ENCODE peak calls at places on chromosomes 13 and 19, in five cellular contexts. U is hepatocyte, L is left lung, O is Peyer's patch, X is iPS DF 6.9. H is an unnamed sample.
A peak's percentile ranks its signal among the peaks of the same experiment; 100 is the strongest.

GRCh38 chr13:113357529-113357928 is 6.4 kb downstream of the GRTP1 start:
- DNase-seq in U (no peak), X (no peak), O (no peak), L (no peak), H (no peak)

GRCh38 chr19:44554641-44555246 is 25.3 kb upstream of the CEACAM20 start:
- DNase-seq in U (no peak), O (no peak), X (no peak), L (no peak), H (no peak)

GRCh38 chr19:5354403-5354802 is 13.8 kb upstream of the PTPRS start:
- DNase-seq in X (no peak), O (no peak), L (no peak), U (no peak), H (no peak)

GRCh38 chr13:73401769-73402168 is 343.0 kb downstream of the KLF5 start:
- DNase-seq in L (no peak), X (peak; percentile 9), U (no peak), O (no peak), H (no peak)

GRCh38 chr19:6887326-6887725 is at the start of gene ADGRE1:
- DNase-seq in O (no peak), L (no peak), U (no peak), X (no peak), H (no peak)

GRCh38 chr19:38658462-38659306 is 11.2 kb downstream of the ACTN4 start:
- DNase-seq in L (no peak), X (no peak), U (peak; percentile 92), O (no peak), H (no peak)

GRCh38 chr19:1171755-1172352 is 2.2 kb downstream of the SBNO2 start:
- DNase-seq in X (no peak), O (no peak), U (no peak), L (peak; percentile 73), H (no peak)

GRCh38 chr19:47581605-47582319 is 8.8 kb upstream of the ZNF541 start:
- DNase-seq in X (no peak), O (no peak), L (no peak), U (no peak), H (no peak)

GRCh38 chr19:50377051-50377441 is 789 bp downstream of the NR1H2 start:
- DNase-seq in U (no peak), L (no peak), O (peak; percentile 72), X (no peak), H (no peak)

GRCh38 chr19:6577410-6578125 is 13.4 kb downstream of the CD70 start:
- DNase-seq in L (no peak), U (no peak), X (no peak), O (no peak), H (no peak)

GRCh38 chr19:51690359-51691121 is 2.6 kb upstream of the SPACA6 start:
- DNase-seq in U (peak; percentile 90), L (peak; percentile 86), O (peak; percentile 57), X (peak; percentile 33), H (no peak)

GRCh38 chr19:38653028-38653571 is 5.7 kb downstream of the ACTN4 start:
- DNase-seq in O (peak; percentile 73), L (no peak), X (no peak), U (peak; percentile 78), H (no peak)

GRCh38 chr19:50669319-50670101 is 20.3 kb downstream of the C19orf81 start:
- DNase-seq in X (no peak), O (no peak), L (no peak), U (peak; percentile 44), H (no peak)

GRCh38 chr19:2253106-2254051 is 2.8 kb downstream of the JSRP1 start:
- DNase-seq in U (no peak), X (no peak), O (no peak), L (no peak), H (no peak)

GRCh38 chr13:26310470-26310869 is 56.5 kb downstream of the CDK8 start:
- DNase-seq in X (no peak), L (no peak), O (no peak), U (no peak), H (no peak)

GRCh38 chr13:25768726-25769270 is 283.0 kb downstream of the SHISA2 start:
- DNase-seq in U (no peak), L (peak; percentile 55), X (no peak), O (no peak), H (no peak)

GRCh38 chr19:16942583-16942982 is 53.8 kb downstream of the F2RL3 start:
- DNase-seq in X (no peak), U (no peak), O (no peak), L (no peak), H (no peak)

GRCh38 chr13:77674802-77675201 is 22.7 kb upstream of the SLAIN1 start:
- DNase-seq in X (no peak), U (no peak), L (no peak), O (no peak), H (no peak)

GRCh38 chr13:94201022-94201421 is 278.5 kb downstream of the DCT start:
- DNase-seq in U (no peak), O (no peak), L (no peak), X (no peak), H (no peak)
- H3K27ac ChIP-seq in U (no peak overlapping the region), O (no peak overlapping the region), L (no peak overlapping the region), X (no peak overlapping the region), H (no peak overlapping the region)

GRCh38 chr13:109246001-109246400 is 540.4 kb downstream of the IRS2 start:
- DNase-seq in L (no peak), O (no peak), X (no peak), U (no peak), H (no peak)
- H3K27ac ChIP-seq in L (no peak overlapping the region), O (no peak overlapping the region), X (no peak overlapping the region), U (no peak overlapping the region), H (no peak overlapping the region)

DNA sequence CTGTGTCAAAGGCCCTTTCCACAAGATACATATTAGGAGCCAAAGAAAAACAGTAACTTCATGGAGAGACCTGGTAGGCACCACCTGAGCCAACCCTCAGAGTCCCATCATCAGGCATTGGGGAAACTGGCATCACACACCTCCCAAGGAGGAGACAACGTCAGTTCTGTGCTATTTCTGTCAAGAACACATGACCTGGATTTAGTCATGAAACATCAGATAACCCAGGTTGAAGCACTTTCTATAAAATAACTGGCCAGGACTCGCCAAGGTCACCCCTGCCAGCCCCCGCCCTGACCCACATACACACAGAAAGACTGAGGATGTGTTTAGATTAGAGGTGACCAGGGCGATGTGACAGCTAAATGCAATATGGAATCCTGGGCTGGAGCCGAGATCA is 35.6 kb downstream of the COL4A1 start:
- DNase-seq in X (no peak), U (no peak), L (no peak), O (no peak), H (no peak)
- H3K27ac ChIP-seq in X (no peak overlapping the region), U (no peak overlapping the region), L (no peak overlapping the region), O (no peak overlapping the region), H (no peak overlapping the region)

DNA sequence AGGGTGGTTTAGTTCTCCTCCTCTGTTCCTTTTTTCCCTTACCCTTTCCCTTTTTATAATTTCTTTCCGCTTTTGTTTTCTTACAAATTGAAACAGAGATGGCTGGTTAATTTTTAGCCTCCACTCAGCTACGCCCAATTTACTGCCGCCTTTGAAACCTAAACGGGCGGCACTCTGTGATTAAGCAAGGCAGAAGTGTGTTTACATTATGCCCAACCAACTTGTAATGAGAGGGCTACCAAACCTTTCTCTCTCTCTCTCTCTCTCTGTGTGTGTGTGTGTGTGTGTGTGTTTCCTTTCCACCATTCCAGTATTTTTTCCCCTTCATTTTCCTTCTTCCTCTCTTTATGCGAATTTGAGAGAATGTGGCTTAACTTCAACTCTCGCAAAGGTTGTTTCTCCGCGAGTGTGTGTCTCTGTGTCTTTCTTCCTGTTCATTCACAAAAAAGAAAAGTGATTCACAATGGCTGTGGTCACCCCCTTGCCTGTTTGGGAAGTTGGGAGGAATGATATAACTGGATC is 31.3 kb downstream of the NFIX start:
- DNase-seq in X (no peak), U (peak; percentile 46), O (no peak), L (no peak), H (no peak)
- H3K27ac ChIP-seq in X (no peak overlapping the region), U (peak overlapping the region; percentile 11), O (peak overlapping the region; percentile 42), L (peak overlapping the region; percentile 94), H (peak overlapping the region; percentile 85)

GRCh38 chr19:33928458-33928950 is 131.8 kb downstream of the KCTD15 start:
- DNase-seq in O (no peak), U (no peak), X (no peak), L (no peak), H (no peak)
- H3K27ac ChIP-seq in O (no peak overlapping the region), U (no peak overlapping the region), X (no peak overlapping the region), L (no peak overlapping the region), H (no peak overlapping the region)

DNA sequence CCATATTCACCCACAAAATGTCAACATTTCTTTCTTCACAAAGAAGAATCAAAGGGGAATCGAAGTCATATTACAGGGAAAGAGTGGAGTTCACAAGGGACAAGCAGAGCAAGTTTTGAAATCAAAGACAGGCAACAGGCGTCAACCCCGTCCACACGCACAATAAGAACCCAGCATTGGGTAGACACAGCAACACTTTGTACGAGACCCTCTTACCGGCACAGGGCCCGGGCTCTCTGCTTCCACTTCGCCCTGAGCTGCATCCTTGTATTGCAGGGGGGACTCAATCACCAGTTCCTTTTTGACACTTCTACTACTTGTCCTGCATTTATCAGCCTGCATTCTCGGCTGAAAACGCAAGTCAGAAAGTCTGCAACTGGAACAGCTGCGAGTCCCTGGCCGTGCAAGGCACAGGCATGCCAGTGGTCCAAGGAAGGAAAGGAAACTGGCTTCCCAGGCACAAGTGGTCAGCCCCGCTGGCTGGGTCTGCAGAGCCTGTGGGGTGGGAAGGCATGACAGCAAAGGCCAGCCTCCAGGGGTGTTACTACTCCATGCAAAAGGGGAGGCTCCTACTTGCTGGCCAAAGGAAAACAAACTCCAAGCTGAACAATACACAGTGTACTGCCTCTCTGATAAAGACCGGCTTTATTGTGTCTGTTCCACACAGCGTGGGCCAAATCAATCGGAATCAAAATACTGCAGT is at the start of gene DOCK9:
- DNase-seq in U (peak; percentile 43), X (no peak), O (peak; percentile 57), L (peak; percentile 74), H (no peak)
- H3K27ac ChIP-seq in U (no peak within 1 kb of the TSS), X (no peak within 1 kb of the TSS), O (no peak within 1 kb of the TSS), L (peak within 1 kb of the TSS; percentile 72), H (peak within 1 kb of the TSS; percentile 60)

GRCh38 chr13:94598281-94598680 is 2.3 kb upstream of the TGDS start:
- DNase-seq in U (no peak), X (no peak), L (no peak), O (no peak), H (no peak)

GRCh38 chr13:94607056-94607455 is 5.4 kb downstream of the GPR180 start:
- DNase-seq in X (no peak), U (no peak), O (no peak), L (no peak), H (no peak)

GRCh38 chr13:94601446-94602431 is at the start of gene GPR180:
- DNase-seq in O (peak; percentile 92), U (peak; percentile 98), L (peak; percentile 94), X (peak; percentile 96), H (peak; percentile 97)

GRCh38 chr13:94599877-94600276 is 1.8 kb upstream of the GPR180 start:
- DNase-seq in L (no peak), U (no peak), O (no peak), X (no peak), H (no peak)

DNA sequence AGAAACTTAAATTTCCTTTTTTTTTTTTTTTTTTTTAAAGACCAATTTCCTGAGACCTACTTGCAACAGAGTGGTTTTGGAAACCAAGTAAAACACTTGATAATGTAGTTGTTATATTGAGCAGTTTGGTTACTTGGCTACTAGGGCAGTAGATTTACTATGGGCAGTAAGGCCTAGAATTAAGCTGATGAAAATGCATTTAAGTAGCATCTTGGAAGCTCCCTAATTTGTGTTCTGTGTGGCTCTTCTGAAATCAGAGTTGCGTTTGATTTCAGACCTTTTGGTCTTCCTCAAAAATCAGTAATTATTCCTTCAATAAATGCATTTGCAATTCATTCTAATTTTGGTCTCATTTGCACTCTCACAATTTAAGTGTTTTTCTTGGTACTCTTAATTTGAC is 810 bp downstream of the GPR180 start:
- DNase-seq in X (no peak), O (no peak), U (no peak), L (no peak), H (no peak)
- H3K27ac ChIP-seq in X (no peak overlapping the region), O (peak overlapping the region; percentile 92), U (peak overlapping the region; percentile 73), L (peak overlapping the region; percentile 84), H (no peak overlapping the region)